ENCODE peak calls at places on chromosomes 12 and 14, in five cellular contexts. V is brain microvascular endothelial cell, F is H1, G is astrocyte of the cerebellum, N is cardiac muscle cell. E is an unnamed sample.

GRCh38 chr14:75513911-75514672 is 8.2 kb upstream of the BATF start:
- DNase-seq in V (no peak), F (peak), G (no peak), N (no peak), E (peak)

GRCh38 chr12:1357171-1357570 is 237.2 kb downstream of the FBXL14 start:
- DNase-seq in V (peak), F (no peak), G (no peak), N (peak), E (no peak)

GRCh38 chr12:14949631-14950030 is 11.3 kb upstream of the ERP27 start:
- DNase-seq in V (no peak), F (no peak), G (no peak), N (no peak), E (no peak)

GRCh38 chr14:21090194-21090939 is 8.1 kb downstream of the ZNF219 start:
- DNase-seq in V (no peak), F (peak), G (no peak), N (peak), E (no peak)

GRCh38 chr14:73759183-73759713 is 45.1 kb upstream of the PNMA1 start:
- DNase-seq in V (no peak), F (no peak), G (no peak), N (peak), E (no peak)

GRCh38 chr12:4443616-4444015 is 2.0 kb downstream of the FGF6 start:
- DNase-seq in V (no peak), F (peak), G (no peak), N (no peak), E (no peak)

GRCh38 chr12:65648461-65648860 is 175.8 kb upstream of the HMGA2 start:
- DNase-seq in V (no peak), F (no peak), G (no peak), N (no peak), E (no peak)

GRCh38 chr12:126837697-126838096 is 1429.3 kb upstream of the TMEM132C start:
- DNase-seq in V (no peak), F (no peak), G (no peak), N (no peak), E (no peak)

GRCh38 chr12:12701457-12701856 is 5.5 kb upstream of the GPR19 start:
- DNase-seq in V (no peak), F (no peak), G (no peak), N (no peak), E (no peak)

GRCh38 chr14:72741836-72742681 is 151.8 kb downstream of the DPF3 start:
- DNase-seq in V (no peak), F (peak), G (no peak), N (no peak), E (no peak)

GRCh38 chr14:75562048-75562447 is 16.4 kb upstream of the FLVCR2 start:
- DNase-seq in V (no peak), F (no peak), G (no peak), N (no peak), E (no peak)

GRCh38 chr14:20499108-20499507 is 6.2 kb upstream of the RNASE10 start:
- DNase-seq in V (no peak), F (no peak), G (no peak), N (no peak), E (no peak)

GRCh38 chr14:103448097-103448496 is 62.9 kb downstream of the MARK3 start:
- DNase-seq in V (no peak), F (no peak), G (no peak), N (no peak), E (no peak)

GRCh38 chr12:26711072-26711471 is 121.9 kb downstream of the ITPR2 start:
- DNase-seq in V (no peak), F (no peak), G (no peak), N (no peak), E (no peak)

GRCh38 chr12:104682790-104683279 is 226.1 kb downstream of the CHST11 start:
- DNase-seq in V (no peak), F (no peak), G (no peak), N (no peak), E (peak)

GRCh38 chr14:68892961-68893360 is 86.1 kb downstream of the ACTN1 start:
- DNase-seq in V (no peak), F (no peak), G (no peak), N (no peak), E (no peak)
- TF ChIP-seq CTCF in V (no peak), F (no peak), G (no peak), N (no peak), E (no peak)

GRCh38 chr14:29168149-29168548 is 401.6 kb downstream of the FOXG1 start:
- DNase-seq in V (no peak), F (no peak), G (no peak), N (no peak), E (no peak)
- TF ChIP-seq CTCF in V (no peak), F (peak), G (no peak), N (no peak), E (no peak)

GRCh38 chr14:70514168-70515069 is 20.4 kb downstream of the ADAM20 start:
- DNase-seq in V (no peak), F (no peak), G (no peak), N (no peak), E (no peak)
- TF ChIP-seq CTCF in V (no peak), F (no peak), G (no peak), N (no peak), E (no peak)

GRCh38 chr12:95943231-95943842 is at the start of gene AMDHD1:
- DNase-seq in V (peak), F (peak), G (no peak), N (peak), E (peak)
- TF ChIP-seq CTCF in V (peak), F (no peak), G (peak), N (peak), E (no peak)